ENCODE peak calls at places on chromosomes 6 and 20, in four cellular contexts. O, H, L and T are unnamed samples.
A peak's percentile ranks its signal among the peaks of the same experiment; 100 is the strongest.

GRCh38 chr6:164039954-164040375 is 625.4 kb downstream of the QKI start:
- DNase-seq in L (peak; percentile 86), H (no peak), O (peak; percentile 60), T (no peak)

GRCh38 chr6:97009781-97010492 is 85.4 kb downstream of the KLHL32 start:
- DNase-seq in L (no peak), H (no peak), O (no peak), T (no peak)

GRCh38 chr6:145814035-145814500 is 527 bp downstream of the FBXO30 start:
- DNase-seq in O (peak; percentile 65), L (peak; percentile 86), H (peak; percentile 48), T (no peak)

GRCh38 chr6:148502773-148503135 is 160.1 kb downstream of the SASH1 start:
- DNase-seq in L (no peak), H (no peak), O (no peak), T (no peak)

GRCh38 chr6:158353851-158354508 is 41.7 kb downstream of the TULP4 start:
- DNase-seq in L (no peak), H (peak; percentile 64), O (no peak), T (peak; percentile 34)

GRCh38 chr20:61053487-61054277 is 198.4 kb upstream of the CDH4 start:
- DNase-seq in O (no peak), L (peak; percentile 22), H (no peak), T (no peak)

GRCh38 chr6:110646419-110646698 is 168.9 kb downstream of the CDK19 start:
- DNase-seq in H (no peak), O (no peak), L (no peak), T (no peak)

GRCh38 chr6:119147101-119148053 is 68.9 kb upstream of the FAM184A start:
- DNase-seq in L (peak; percentile 90), H (peak; percentile 98), O (no peak), T (peak; percentile 76)

GRCh38 chr20:37990571-37991151 is 42.6 kb downstream of the TTI1 start:
- DNase-seq in L (no peak), O (peak; percentile 70), H (peak; percentile 86), T (peak; percentile 83)

GRCh38 chr6:111552999-111553398 is 52.7 kb downstream of the TRAF3IP2 start:
- DNase-seq in L (no peak), O (no peak), H (no peak), T (peak; percentile 85)

GRCh38 chr20:41050361-41051019 is 21.9 kb downstream of the TOP1 start:
- DNase-seq in H (peak; percentile 72), O (no peak), L (no peak), T (no peak)

GRCh38 chr6:39361657-39362486 is 39.4 kb upstream of the KCNK16 start:
- DNase-seq in O (peak; percentile 63), L (peak; percentile 88), H (peak; percentile 56), T (peak; percentile 50)

GRCh38 chr6:11654876-11655275 is 117.3 kb downstream of the TMEM170B start:
- DNase-seq in O (no peak), L (no peak), H (peak; percentile 66), T (no peak)

GRCh38 chr6:120384671-120385070 is 949.6 kb downstream of the TBC1D32 start:
- DNase-seq in O (no peak), H (peak; percentile 62), L (no peak), T (no peak)

GRCh38 chr6:69780585-69781178 is 16.1 kb downstream of the LMBRD1 start:
- DNase-seq in H (no peak), O (no peak), L (no peak), T (no peak)

GRCh38 chr6:136503303-136503702 is 46.9 kb downstream of the MAP7 start:
- DNase-seq in L (no peak), O (no peak), H (no peak), T (no peak)

GRCh38 chr20:53163486-53163885 is 191.3 kb downstream of the TSHZ2 start:
- DNase-seq in L (no peak), O (peak; percentile 48), H (peak; percentile 99), T (no peak)

GRCh38 chr20:17710379-17711305 is 10.9 kb downstream of the BANF2 start:
- DNase-seq in L (no peak), O (peak; percentile 63), H (peak; percentile 11), T (no peak)

GRCh38 chr6:122788208-122788607 is 850 bp upstream of the SMPDL3A start:
- DNase-seq in H (no peak), O (no peak), L (no peak), T (no peak)